ENCODE peak calls at places on chromosome 3, in five cellular contexts. H is bronchial epithelial cell, P is pancreas, M is retinal pigment epithelial cell, O is lower leg skin. A is an unnamed sample.

GRCh38 chr3:157423337-157423736 is 13.3 kb upstream of the PTX3 start:
- DNase-seq in H (no peak), M (no peak), P (no peak), O (no peak), A (no peak)

GRCh38 chr3:134333522-134334181 is 40.6 kb downstream of the AMOTL2 start:
- DNase-seq in M (no peak), H (no peak), P (no peak), O (peak), A (no peak)

GRCh38 chr3:126352476-126353454 is 4.4 kb downstream of the KLF15 start:
- DNase-seq in H (no peak), M (no peak), P (peak), O (peak), A (no peak)

GRCh38 chr3:171155122-171155700 is 128.7 kb upstream of the SLC2A2 start:
- DNase-seq in P (no peak), O (no peak), M (no peak), H (peak), A (no peak)

GRCh38 chr3:194174980-194175379 is 39.0 kb downstream of the HES1 start:
- DNase-seq in M (no peak), O (no peak), P (no peak), H (no peak), A (no peak)

GRCh38 chr3:164533275-164533674 is 545.0 kb downstream of the SI start:
- DNase-seq in M (no peak), O (no peak), H (no peak), P (no peak), A (no peak)

GRCh38 chr3:124928333-124929202 is 6.0 kb downstream of the MUC13 start:
- DNase-seq in O (no peak), H (peak), M (peak), P (no peak), A (peak)

GRCh38 chr3:190696777-190697501 is 165.6 kb downstream of the GMNC start:
- DNase-seq in P (no peak), H (peak), M (no peak), O (no peak), A (no peak)

GRCh38 chr3:77467702-77468407 is 428.0 kb downstream of the ROBO2 start:
- DNase-seq in M (no peak), O (no peak), H (peak), P (no peak), A (no peak)

DNA sequence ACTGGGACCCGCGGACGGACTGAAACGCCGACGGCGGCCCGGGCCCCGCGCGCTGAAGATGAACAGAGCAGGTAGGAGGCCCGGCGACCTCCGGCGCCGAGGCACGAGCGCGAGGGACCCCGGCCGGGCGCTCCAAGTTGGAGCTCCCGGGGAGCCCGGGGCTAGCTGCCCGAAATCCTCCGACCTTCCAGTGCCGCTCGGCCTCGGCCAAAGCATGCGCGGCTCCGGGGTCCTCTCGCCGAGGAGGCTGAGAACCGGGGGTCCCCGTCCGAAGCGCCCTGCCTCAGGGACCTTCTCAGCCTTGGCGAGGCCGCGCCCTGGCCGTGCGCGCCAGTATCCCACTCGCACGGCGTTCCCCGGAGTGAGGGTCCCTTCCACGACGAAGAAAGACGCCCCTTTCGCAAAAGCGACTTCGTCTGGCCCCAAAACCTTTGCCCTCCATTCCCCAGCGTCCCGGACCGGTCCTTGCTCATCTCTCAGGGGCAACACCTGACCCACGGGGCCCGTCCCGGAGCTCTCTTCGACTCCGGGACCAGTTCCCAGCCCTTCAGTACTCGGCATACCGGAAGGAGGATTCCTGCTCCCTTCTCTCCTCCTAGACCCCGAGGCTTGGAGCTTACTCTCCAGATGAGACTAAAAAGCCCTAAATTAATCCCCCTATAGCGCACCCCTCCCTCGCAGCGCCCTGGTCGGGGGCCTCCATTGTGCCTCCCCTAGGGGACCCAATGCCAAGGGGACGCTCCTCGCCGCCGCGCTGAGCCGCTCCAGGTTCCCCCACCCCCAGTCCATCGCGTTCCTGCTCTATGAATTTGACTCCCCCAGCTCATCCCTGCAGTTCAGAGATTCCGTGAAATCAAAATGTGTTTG is 7.7 kb upstream of the FGD5 start:
- DNase-seq in P (no peak), H (no peak), O (no peak), M (no peak), A (no peak)
- H3K4me3 ChIP-seq in P (peak), H (no peak), O (peak), M (no peak), A (no peak)

DNA sequence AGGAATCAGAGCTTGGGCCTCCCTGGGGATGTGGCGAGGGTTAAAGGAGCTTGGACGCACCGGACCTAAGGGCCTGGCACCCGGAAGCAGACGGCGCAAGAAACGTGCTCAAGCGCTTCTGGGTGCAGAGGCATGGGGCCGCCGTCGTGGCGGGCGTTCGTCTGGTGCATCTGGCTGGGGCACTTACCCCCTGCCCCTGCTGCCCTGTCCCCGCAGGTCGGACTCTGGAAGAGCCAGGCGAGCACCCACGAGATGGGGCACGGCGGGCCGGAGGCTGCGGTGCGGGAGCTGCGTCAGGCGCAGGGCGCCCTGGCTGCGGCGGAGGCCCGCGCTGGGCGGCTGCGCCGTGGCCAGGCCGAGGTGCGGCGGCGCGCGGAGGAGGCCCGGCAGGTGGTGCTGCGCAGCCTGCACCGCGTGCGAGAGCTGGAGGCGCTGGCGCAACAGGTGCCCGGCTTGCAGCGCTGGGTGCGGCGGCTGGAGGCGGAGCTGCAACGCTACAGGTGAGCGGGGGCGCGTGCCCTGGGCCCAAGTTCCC is 2.5 kb downstream of the EFCC1 start:
- DNase-seq in H (peak), P (peak), M (no peak), O (no peak), A (no peak)
- H3K4me3 ChIP-seq in H (peak), P (peak), M (no peak), O (no peak), A (no peak)

GRCh38 chr3:129196601-129197000 is 12.9 kb upstream of the CNBP start:
- DNase-seq in O (no peak), M (no peak), H (no peak), P (no peak), A (no peak)

GRCh38 chr3:129199366-129199765 is 15.7 kb upstream of the CNBP start:
- DNase-seq in M (no peak), P (no peak), O (no peak), H (no peak), A (no peak)

GRCh38 chr3:129197341-129197740 is 13.6 kb upstream of the CNBP start:
- DNase-seq in O (no peak), M (no peak), P (no peak), H (no peak), A (no peak)

DNA sequence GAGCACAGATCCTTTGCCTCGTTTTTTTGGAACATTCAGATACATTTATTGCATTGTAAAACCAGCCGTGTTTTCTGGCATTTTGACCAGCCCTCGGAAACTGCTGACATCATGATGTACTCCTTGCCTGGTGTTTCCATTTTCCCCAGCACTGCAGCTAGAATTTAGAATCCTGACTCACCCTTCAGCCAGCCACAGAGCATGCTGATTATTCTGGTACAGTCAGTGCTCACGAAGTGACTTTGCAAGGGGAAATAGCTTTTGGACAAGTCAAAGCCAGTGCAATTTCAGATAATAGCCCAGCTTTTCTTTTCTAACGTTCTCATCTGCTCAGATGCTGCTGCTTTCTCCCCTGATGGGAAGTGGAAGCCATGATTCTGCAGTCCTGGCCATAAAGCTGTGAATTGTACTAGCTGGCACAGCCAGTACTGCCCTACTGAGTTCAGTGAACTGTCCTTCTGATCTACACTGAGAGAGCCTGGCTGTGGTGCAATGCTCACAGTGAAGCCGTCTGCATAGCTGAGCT is 12.1 kb upstream of the CNBP start:
- DNase-seq in O (no peak), P (no peak), M (peak), H (peak), A (no peak)
- H3K4me3 ChIP-seq in O (no peak), P (no peak), M (peak), H (no peak), A (no peak)

DNA sequence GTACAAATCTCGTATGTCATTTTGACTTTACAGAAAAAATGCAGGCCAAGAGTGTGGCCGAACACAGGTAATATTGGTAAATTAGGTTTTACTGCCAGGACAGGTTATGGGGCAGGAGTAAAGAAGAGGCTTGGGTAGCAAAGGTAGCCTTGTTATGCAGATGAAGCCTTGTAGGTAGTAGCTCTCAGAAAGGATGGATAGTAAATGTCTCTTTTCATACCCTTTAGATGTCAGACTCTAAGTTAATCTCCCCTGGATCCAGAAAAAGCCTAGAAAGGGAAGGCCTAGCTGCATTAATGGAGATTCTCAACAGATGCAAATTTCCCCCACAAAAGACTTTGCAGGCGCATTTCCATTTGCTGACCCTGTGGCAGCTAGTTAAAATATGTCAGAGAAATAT is 1445.1 kb upstream of the CADM2 start:
- DNase-seq in M (no peak), P (no peak), O (no peak), H (no peak), A (no peak)
- H3K4me3 ChIP-seq in M (no peak), P (no peak), O (no peak), H (no peak), A (no peak)

GRCh38 chr3:94176886-94177285 is 114.0 kb downstream of the NSUN3 start:
- DNase-seq in O (no peak), P (no peak), H (no peak), M (no peak), A (no peak)
- H3K4me3 ChIP-seq in O (no peak), P (no peak), H (no peak), M (peak), A (no peak)

DNA sequence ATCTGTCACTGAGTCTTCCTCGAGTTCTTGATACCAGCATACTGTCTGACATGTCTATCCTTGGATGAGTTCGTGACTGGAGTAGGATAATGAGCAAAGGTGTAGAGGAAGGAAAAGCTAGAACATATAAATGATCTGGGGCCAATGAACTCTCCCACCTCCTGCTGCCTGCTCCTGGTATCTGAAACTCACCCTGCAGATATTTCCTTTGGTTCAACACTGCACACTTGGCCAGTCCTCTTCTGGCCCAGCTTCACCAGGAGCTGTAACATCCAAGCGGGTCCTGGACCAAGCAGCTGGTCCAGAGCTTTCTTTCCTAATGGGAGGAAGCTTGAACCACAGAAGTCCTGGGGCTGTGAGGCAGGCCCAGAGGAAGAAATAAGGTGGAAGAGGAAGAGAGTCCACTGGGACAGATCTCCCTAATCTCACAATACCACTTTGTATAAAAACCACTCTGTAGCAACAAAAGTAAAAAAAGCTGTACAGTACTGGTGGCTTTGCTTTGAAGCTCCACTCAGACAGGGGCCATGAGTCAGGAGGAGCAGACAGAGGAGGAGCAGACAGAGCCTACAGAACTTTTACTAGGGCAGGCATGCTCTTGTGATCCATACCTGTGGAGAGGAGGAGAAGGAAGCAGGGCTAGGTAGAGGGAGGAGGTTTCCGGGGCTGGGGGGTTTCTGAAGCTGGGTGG is 166.8 kb downstream of the ABHD5 start:
- DNase-seq in P (no peak), O (no peak), H (no peak), M (no peak), A (no peak)
- H3K4me3 ChIP-seq in P (no peak), O (no peak), H (no peak), M (no peak), A (no peak)

DNA sequence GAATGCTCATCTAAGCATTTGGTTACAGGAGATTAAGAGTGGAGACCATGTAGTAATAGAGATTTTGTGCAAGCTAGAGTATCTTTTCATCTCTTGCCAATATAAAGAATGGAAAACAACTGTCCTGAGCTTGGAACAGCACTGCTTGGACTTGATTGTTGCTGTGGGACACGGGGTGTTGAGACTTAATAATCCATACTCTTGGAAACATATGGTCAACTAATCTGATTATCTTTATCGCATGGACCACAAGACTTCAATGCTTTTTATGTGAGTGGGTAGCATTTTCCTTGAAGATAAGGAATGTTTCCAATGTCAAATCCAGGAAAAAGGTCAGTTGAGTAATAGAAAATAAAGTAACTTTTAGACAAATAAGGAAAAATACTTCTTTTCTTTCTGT is 806.3 kb downstream of the DIPK2A start:
- DNase-seq in P (no peak), O (no peak), H (no peak), M (peak), A (no peak)
- H3K4me3 ChIP-seq in P (no peak), O (no peak), H (no peak), M (no peak), A (no peak)

DNA sequence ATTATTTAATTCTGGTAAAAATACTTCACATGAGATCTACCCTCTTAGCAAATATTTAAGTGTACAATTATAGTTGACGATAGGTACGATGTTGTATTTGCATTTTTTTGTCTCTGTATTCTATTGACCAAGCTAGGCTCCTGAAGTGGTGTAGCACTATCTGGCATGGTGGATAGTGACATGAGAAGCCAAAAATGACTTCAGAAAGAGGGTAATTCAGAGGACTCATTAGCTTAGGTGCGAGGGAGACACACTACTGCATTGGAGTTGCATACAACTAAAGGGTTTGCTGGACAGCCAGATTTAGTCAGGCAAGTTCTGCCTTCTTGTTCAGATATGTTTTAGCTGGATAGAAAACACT is 50.6 kb downstream of the KBTBD8 start:
- DNase-seq in P (no peak), O (no peak), M (no peak), H (no peak), A (no peak)
- H3K4me3 ChIP-seq in P (no peak), O (no peak), M (no peak), H (no peak), A (no peak)

DNA sequence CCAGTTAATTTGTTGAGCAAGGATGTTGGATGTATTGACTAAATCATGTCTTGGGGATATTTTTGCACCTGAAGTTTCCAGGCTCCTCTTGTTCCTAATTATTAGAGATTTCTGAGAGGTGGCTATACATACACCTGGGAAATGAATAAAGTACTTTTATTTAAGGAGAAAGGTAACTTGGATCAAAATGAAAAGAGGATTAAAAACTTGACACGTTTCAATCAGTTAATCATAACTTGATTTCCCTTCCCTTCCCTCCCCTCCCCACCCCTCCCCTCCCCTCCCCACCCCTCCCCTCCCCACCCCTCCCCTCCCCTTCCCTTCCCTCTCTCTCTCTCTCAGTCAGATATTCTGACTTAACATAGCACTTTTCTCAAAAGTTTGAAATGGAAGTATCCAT is 126.3 kb downstream of the KCNH8 start:
- DNase-seq in H (no peak), M (no peak), P (no peak), O (no peak), A (no peak)
- H3K4me3 ChIP-seq in H (no peak), M (no peak), P (no peak), O (no peak), A (no peak)

A was measured in GM06990.